ENCODE peak calls at places on chromosome 16, in six cellular contexts. F, N, P, I, G and U are unnamed samples.

GRCh38 chr16:75860654-75861053 is 134.4 kb upstream of the CPHXL start:
- DNase-seq in F (no peak), G (no peak), I (no peak), N (no peak), P (peak; percentile 45), U (peak; percentile 16)

GRCh38 chr16:49441366-49441780 is 67.8 kb downstream of the C16orf78 start:
- DNase-seq in I (peak; percentile 28), G (no peak), N (no peak), P (no peak), F (no peak), U (no peak)

GRCh38 chr16:51155901-51156810 is 5.1 kb upstream of the SALL1 start:
- DNase-seq in F (no peak), N (peak; percentile 67), P (no peak), G (no peak), I (no peak), U (no peak)

GRCh38 chr16:84884311-84885023 is 64.7 kb downstream of the CRISPLD2 start:
- DNase-seq in P (peak; percentile 59), G (no peak), N (no peak), F (no peak), I (peak; percentile 34), U (peak; percentile 13)

GRCh38 chr16:50680907-50681885 is at the start of gene SNX20:
- DNase-seq in F (no peak), I (peak; percentile 30), G (no peak), P (peak; percentile 29), N (no peak), U (no peak)

GRCh38 chr16:23072084-23072599 is 77.1 kb downstream of the USP31 start:
- DNase-seq in I (peak; percentile 94), G (peak; percentile 75), F (no peak), P (peak; percentile 93), N (peak; percentile 44), U (peak; percentile 87)

GRCh38 chr16:85330694-85331188 is 218.5 kb upstream of the CIBAR2 start:
- DNase-seq in G (peak; percentile 65), F (peak; percentile 41), P (peak; percentile 61), I (no peak), N (peak; percentile 88), U (peak; percentile 66)

GRCh38 chr16:12311887-12312286 is 335.4 kb downstream of the SNX29 start:
- DNase-seq in N (no peak), I (no peak), F (no peak), G (peak; percentile 15), P (no peak), U (peak; percentile 19)

GRCh38 chr16:75305364-75306101 is 54.1 kb upstream of the BCAR1 start:
- DNase-seq in F (peak; percentile 97), I (peak; percentile 92), G (peak; percentile 100), P (peak; percentile 72), N (peak; percentile 100), U (peak; percentile 100)

GRCh38 chr16:9119795-9120194 is 28.4 kb downstream of the HAPSTR1 start:
- DNase-seq in G (no peak), N (peak; percentile 97), F (no peak), P (peak; percentile 39), I (no peak), U (peak; percentile 24)

GRCh38 chr16:3735541-3735940 is 18.2 kb upstream of the TRAP1 start:
- DNase-seq in F (no peak), G (no peak), I (peak; percentile 8), P (no peak), N (no peak), U (no peak)

GRCh38 chr16:77963185-77964044 is 58.9 kb upstream of the CLEC3A start:
- DNase-seq in F (no peak), I (no peak), G (no peak), N (no peak), P (no peak), U (no peak)

GRCh38 chr16:53605356-53605755 is 98.3 kb downstream of the RPGRIP1L start:
- DNase-seq in F (no peak), G (no peak), P (no peak), I (no peak), N (no peak), U (no peak)

GRCh38 chr16:48291303-48291702 is 44.0 kb upstream of the ABCC11 start:
- DNase-seq in I (no peak), N (peak; percentile 6), G (peak; percentile 78), P (no peak), F (no peak), U (peak; percentile 80)

GRCh38 chr16:642189-643049 is 791 bp downstream of the MCRIP2 start:
- DNase-seq in P (peak; percentile 85), F (no peak), I (peak; percentile 84), G (no peak), N (no peak), U (no peak)

GRCh38 chr16:69867796-69868565 is 83.2 kb upstream of the CLEC18A start:
- DNase-seq in N (peak; percentile 33), I (no peak), G (no peak), P (no peak), F (no peak), U (no peak)

GRCh38 chr16:75695708-75696107 is 5.6 kb downstream of the DUXB start:
- DNase-seq in I (no peak), P (no peak), F (no peak), G (no peak), N (no peak), U (no peak)

GRCh38 chr16:30984669-30985400 is at the start of gene HSD3B7:
- DNase-seq in F (peak; percentile 51), P (peak; percentile 91), I (peak; percentile 87), N (peak; percentile 73), G (peak; percentile 50), U (peak; percentile 78)

GRCh38 chr16:30987581-30988190 is 2.7 kb downstream of the HSD3B7 start:
- DNase-seq in F (no peak), I (no peak), N (no peak), G (no peak), P (no peak), U (no peak)

GRCh38 chr16:30983898-30984610 is 953 bp upstream of the HSD3B7 start:
- DNase-seq in I (no peak), G (no peak), F (no peak), N (no peak), P (no peak), U (no peak)

GRCh38 chr16:30986129-30986991 is 1.4 kb downstream of the HSD3B7 start:
- DNase-seq in P (no peak), F (no peak), G (no peak), N (no peak), I (no peak), U (no peak)

DNA sequence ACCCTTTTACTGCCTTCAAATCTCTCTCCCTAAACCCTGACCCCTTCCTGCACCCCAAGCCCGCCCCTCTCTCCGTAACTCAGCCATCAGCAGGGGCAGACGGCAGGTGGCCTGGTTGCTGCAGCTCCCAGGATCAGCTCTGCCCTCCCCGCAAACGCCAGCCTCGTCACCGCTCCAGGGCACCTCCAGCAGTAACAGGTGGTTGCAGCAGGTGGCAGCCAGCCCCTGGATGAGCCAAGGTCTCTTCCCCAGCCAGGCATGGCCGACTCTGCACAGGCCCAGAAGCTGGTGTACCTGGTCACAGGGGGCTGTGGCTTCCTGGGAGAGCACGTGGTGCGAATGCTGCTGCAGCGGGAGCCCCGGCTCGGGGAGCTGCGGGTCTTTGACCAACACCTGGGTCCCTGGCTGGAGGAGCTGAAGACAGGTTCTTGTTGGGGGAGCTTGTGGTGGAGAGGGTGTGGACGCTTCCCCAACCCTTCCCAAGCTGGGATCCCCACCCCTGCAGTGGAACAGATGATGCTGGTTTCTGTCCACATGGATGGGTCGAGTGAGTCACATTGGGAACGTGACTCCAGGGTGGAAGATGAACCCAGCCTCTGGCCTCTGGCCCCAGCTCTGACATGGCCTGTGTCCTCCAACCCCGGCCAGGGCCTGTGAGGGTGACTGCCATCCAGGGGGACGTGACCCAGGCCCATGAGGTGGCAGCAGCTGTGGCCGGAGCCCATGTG is 558 bp downstream of the HSD3B7 start:
- DNase-seq in G (peak; percentile 39), N (peak; percentile 50), F (no peak), I (peak; percentile 54), P (peak; percentile 43), U (peak; percentile 73)
- TF ChIP-seq CTCF in G (peak; percentile 70), N (no peak), F (no peak), I (peak; percentile 47), P (no peak), U (peak; percentile 53)

GRCh38 chr16:86618431-86619262 is 40.3 kb downstream of the FOXL1 start:
- DNase-seq in N (peak; percentile 42), G (no peak), F (no peak), I (no peak), P (no peak), U (no peak)
- H3K4me3 ChIP-seq in N (peak overlapping the region; percentile 53), G (no peak overlapping the region), F (peak overlapping the region; percentile 53), I (peak overlapping the region; percentile 29), P (peak overlapping the region; percentile 46), U (no peak overlapping the region)

GRCh38 chr16:81279375-81279774 is 35.4 kb upstream of the GAN start:
- DNase-seq in I (no peak), G (peak; percentile 87), F (no peak), P (no peak), N (peak; percentile 16), U (peak; percentile 85)

GRCh38 chr16:81278526-81278925 is 36.2 kb upstream of the GAN start:
- DNase-seq in I (no peak), F (no peak), G (no peak), P (no peak), N (no peak), U (no peak)

GRCh38 chr16:81276323-81276722 is 37.8 kb downstream of the BCO1 start:
- DNase-seq in N (no peak), F (no peak), I (no peak), P (no peak), G (no peak), U (no peak)

GRCh38 chr16:81275795-81276194 is 37.3 kb downstream of the BCO1 start:
- DNase-seq in P (no peak), N (no peak), F (no peak), I (no peak), G (no peak), U (no peak)

GRCh38 chr16:81277681-81278080 is 37.1 kb upstream of the GAN start:
- DNase-seq in P (no peak), F (no peak), I (no peak), G (peak; percentile 68), N (no peak), U (peak; percentile 86)
- TF ChIP-seq CTCF in P (no peak), F (no peak), I (no peak), G (no peak), N (no peak), U (no peak)

GRCh38 chr16:11082108-11082859 is 137.9 kb downstream of the CLEC16A start:
- DNase-seq in F (no peak), I (no peak), P (no peak), G (no peak), N (no peak), U (no peak)

GRCh38 chr16:11080327-11080967 is 136.1 kb downstream of the CLEC16A start:
- DNase-seq in G (no peak), P (no peak), F (no peak), I (no peak), N (no peak), U (no peak)

GRCh38 chr16:11080999-11081630 is 136.8 kb downstream of the CLEC16A start:
- DNase-seq in N (no peak), I (no peak), P (no peak), G (no peak), F (no peak), U (no peak)

GRCh38 chr16:11078812-11079459 is 134.6 kb downstream of the CLEC16A start:
- DNase-seq in F (no peak), N (peak; percentile 91), G (no peak), I (no peak), P (peak; percentile 80), U (no peak)

DNA sequence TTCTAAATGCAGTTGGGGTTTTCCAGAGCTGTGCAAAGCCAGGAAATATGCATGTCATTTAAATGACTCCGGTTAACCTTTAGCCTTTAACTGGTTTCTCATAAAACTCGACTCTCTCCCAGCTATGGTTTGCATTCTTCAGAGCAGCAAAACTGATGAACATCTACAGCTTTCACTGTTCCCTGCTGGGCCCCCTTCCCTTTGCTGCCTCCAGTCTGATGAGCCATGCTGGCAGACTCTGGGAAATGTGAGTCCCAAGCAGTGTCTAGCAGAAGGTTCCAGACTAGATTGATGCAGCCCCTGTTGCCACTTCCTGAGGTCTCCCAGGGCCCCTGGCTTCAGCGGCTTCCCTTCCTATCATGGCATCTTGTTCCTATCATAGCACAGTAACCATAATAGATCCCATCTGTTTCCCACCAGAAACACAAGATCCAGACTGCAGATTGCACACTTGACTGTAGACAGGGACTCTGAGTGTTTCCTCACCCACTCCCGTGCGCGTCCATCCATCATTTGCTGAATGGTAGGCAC is 135.4 kb downstream of the CLEC16A start:
- DNase-seq in F (no peak), P (no peak), G (no peak), N (peak; percentile 93), I (no peak), U (no peak)
- H3K4me3 ChIP-seq in F (no peak overlapping the region), P (no peak overlapping the region), G (no peak overlapping the region), N (no peak overlapping the region), I (no peak overlapping the region), U (no peak overlapping the region)